ENCODE peak calls at places on chromosomes 7 and 10, in five cellular contexts. R is activated CD4-positive, alpha-beta T cell treated with anti-CD3 and anti-CD28 coated beads for 4 hours; W is transverse colon; Q is M059J; P is C1 segment of cervical spinal cord. G is an unnamed sample.

GRCh38 chr7:126578338-126578737 is 674.4 kb downstream of the GRM8 start:
- DNase-seq in P (no peak), Q (no peak), R (no peak), W (no peak), G (no peak)

GRCh38 chr7:75048435-75049379 is 24.9 kb downstream of the RCC1L start:
- DNase-seq in W (no peak), R (no peak), P (no peak), Q (no peak), G (peak; percentile 60)

GRCh38 chr7:47461161-47461560 is 120.8 kb downstream of the TNS3 start:
- DNase-seq in R (no peak), W (no peak), P (no peak), Q (peak; percentile 50), G (peak; percentile 65)

GRCh38 chr10:32981760-32982159 is 23.7 kb upstream of the ITGB1 start:
- DNase-seq in P (no peak), W (peak; percentile 77), Q (peak; percentile 64), R (no peak), G (no peak)

GRCh38 chr7:95205821-95206220 is 118.5 kb downstream of the PON1 start:
- DNase-seq in Q (peak; percentile 80), W (no peak), P (no peak), R (no peak), G (no peak)

GRCh38 chr7:124784879-124785818 is 19.6 kb upstream of the GPR37 start:
- DNase-seq in P (no peak), Q (peak; percentile 42), R (no peak), W (peak; percentile 44), G (peak; percentile 66)

GRCh38 chr10:3571310-3571825 is 213.6 kb downstream of the KLF6 start:
- DNase-seq in Q (no peak), R (no peak), P (no peak), W (no peak), G (no peak)

GRCh38 chr7:141073173-141073640 is 657 bp upstream of the TMEM178B start:
- DNase-seq in W (peak; percentile 9), R (no peak), Q (peak; percentile 64), P (no peak), G (peak; percentile 62)

GRCh38 chr10:70682920-70683600 is 10.8 kb downstream of the ADAMTS14 start:
- DNase-seq in P (no peak), R (no peak), Q (no peak), W (no peak), G (peak; percentile 60)

GRCh38 chr7:53325061-53325460 is 289.6 kb downstream of the POM121L12 start:
- DNase-seq in W (no peak), P (no peak), Q (peak; percentile 8), R (no peak), G (no peak)

GRCh38 chr10:110413049-110413783 is 84.5 kb upstream of the DUSP5 start:
- DNase-seq in P (no peak), W (no peak), R (no peak), Q (peak; percentile 29), G (no peak)

GRCh38 chr10:124477614-124478363 is 16.2 kb downstream of the LHPP start:
- DNase-seq in Q (no peak), R (no peak), W (no peak), P (no peak), G (no peak)

GRCh38 chr10:42646692-42647640 is 8.6 kb upstream of the ZNF33B start:
- DNase-seq in P (no peak), Q (no peak), R (no peak), W (no peak), G (no peak)

GRCh38 chr7:15104411-15105092 is 202.0 kb upstream of the DGKB start:
- DNase-seq in Q (peak; percentile 50), W (no peak), P (no peak), R (no peak), G (no peak)

GRCh38 chr7:2643386-2644229 is 11.8 kb downstream of the TTYH3 start:
- DNase-seq in W (no peak), P (no peak), Q (no peak), R (no peak), G (no peak)

GRCh38 chr10:96457341-96457740 is 56.4 kb downstream of the TLL2 start:
- DNase-seq in R (no peak), Q (no peak), P (no peak), W (no peak), G (no peak)